ENCODE peak calls at places on chromosomes 6 and 20, in five cellular contexts. One of them, this sample, is unnamed. For H3K9me3 and H3K4me1, the result is how much of the 10 kb centered on the place peaks cover.

GRCh38 chr6:166757226-166758135 is 130.4 kb upstream of the RPS6KA2 start:
- DNase-seq in A673: no peak
- DNase-seq in tibial artery: no peak
- DNase-seq in SJCRH30: no peak
- DNase-seq in Karpas-422: peak
- DNase-seq in this sample: no peak

GRCh38 chr6:31336872-31337496 is 20.0 kb downstream of the HLA-B start:
- DNase-seq in Karpas-422: no peak
- DNase-seq in A673: no peak
- DNase-seq in SJCRH30: no peak
- DNase-seq in tibial artery: no peak
- DNase-seq in this sample: no peak

GRCh38 chr6:151822252-151823111 is 15.0 kb downstream of the ESR1 start:
- DNase-seq in tibial artery: no peak
- DNase-seq in SJCRH30: no peak
- DNase-seq in A673: no peak
- DNase-seq in Karpas-422: peak
- DNase-seq in this sample: no peak

GRCh38 chr6:43722920-43723565 is 35.5 kb upstream of the MRPS18A start:
- DNase-seq in SJCRH30: no peak
- DNase-seq in A673: no peak
- DNase-seq in Karpas-422: no peak
- DNase-seq in tibial artery: no peak
- DNase-seq in this sample: no peak

GRCh38 chr6:6866656-6867390 is 240.9 kb upstream of the RREB1 start:
- DNase-seq in tibial artery: no peak
- DNase-seq in Karpas-422: no peak
- DNase-seq in SJCRH30: no peak
- DNase-seq in A673: no peak
- DNase-seq in this sample: no peak

GRCh38 chr20:47493175-47493953 is 8.3 kb upstream of the NCOA3 start:
- DNase-seq in Karpas-422: peak
- DNase-seq in A673: peak
- DNase-seq in tibial artery: peak
- DNase-seq in SJCRH30: peak
- DNase-seq in this sample: no peak

GRCh38 chr6:117933471-117933870 is 26.4 kb downstream of the SLC35F1 start:
- DNase-seq in Karpas-422: no peak
- DNase-seq in SJCRH30: no peak
- DNase-seq in A673: no peak
- DNase-seq in tibial artery: no peak
- DNase-seq in this sample: no peak

GRCh38 chr6:151679081-151679480 is 128.4 kb upstream of the ESR1 start:
- DNase-seq in A673: no peak
- DNase-seq in Karpas-422: no peak
- DNase-seq in tibial artery: no peak
- DNase-seq in SJCRH30: no peak
- DNase-seq in this sample: no peak

GRCh38 chr6:45558858-45559257 is 181.1 kb upstream of the SUPT3H start:
- DNase-seq in tibial artery: no peak
- DNase-seq in A673: no peak
- DNase-seq in SJCRH30: no peak
- DNase-seq in Karpas-422: no peak
- DNase-seq in this sample: no peak

GRCh38 chr6:167058261-167058660 is 59.1 kb downstream of the CEP43 start:
- DNase-seq in A673: no peak
- DNase-seq in SJCRH30: peak
- DNase-seq in tibial artery: no peak
- DNase-seq in Karpas-422: no peak
- DNase-seq in this sample: no peak

GRCh38 chr6:79167931-79168694 is 66.4 kb downstream of the HMGN3 start:
- DNase-seq in SJCRH30: no peak
- DNase-seq in A673: peak
- DNase-seq in Karpas-422: no peak
- DNase-seq in tibial artery: no peak
- DNase-seq in this sample: no peak

GRCh38 chr20:3194617-3195280 is 9.7 kb downstream of the DDRGK1 start:
- DNase-seq in Karpas-422: no peak
- DNase-seq in SJCRH30: no peak
- DNase-seq in tibial artery: no peak
- DNase-seq in A673: no peak
- DNase-seq in this sample: no peak

GRCh38 chr6:77638129-77638830 is 14.6 kb upstream of the MEI4 start:
- DNase-seq in Karpas-422: no peak
- DNase-seq in SJCRH30: no peak
- DNase-seq in A673: no peak
- DNase-seq in tibial artery: no peak
- DNase-seq in this sample: no peak

GRCh38 chr6:27726620-27727023 is 185.6 kb downstream of the OR2B2 start:
- DNase-seq in A673: no peak
- DNase-seq in SJCRH30: no peak
- DNase-seq in Karpas-422: peak
- DNase-seq in tibial artery: no peak
- DNase-seq in this sample: no peak

GRCh38 chr20:43942213-43942590 is 27.6 kb downstream of the TOX2 start:
- DNase-seq in tibial artery: no peak
- DNase-seq in Karpas-422: no peak
- DNase-seq in SJCRH30: no peak
- DNase-seq in A673: no peak
- DNase-seq in this sample: no peak

GRCh38 chr6:79385893-79386292 is 151.3 kb downstream of the LCA5 start:
- DNase-seq in Karpas-422: no peak
- DNase-seq in A673: no peak
- DNase-seq in SJCRH30: no peak
- DNase-seq in tibial artery: no peak
- DNase-seq in this sample: no peak

GRCh38 chr20:17390655-17391054 is 140.5 kb downstream of the BFSP1 start:
- DNase-seq in SJCRH30: no peak
- DNase-seq in Karpas-422: no peak
- DNase-seq in A673: no peak
- DNase-seq in tibial artery: no peak
- DNase-seq in this sample: no peak

GRCh38 chr20:46267108-46267820 is 41.0 kb downstream of the CDH22 start:
- DNase-seq in tibial artery: no peak
- DNase-seq in A673: no peak
- DNase-seq in SJCRH30: no peak
- DNase-seq in Karpas-422: no peak
- DNase-seq in this sample: no peak

GRCh38 chr6:112252571-112253504 is 1.5 kb downstream of the LAMA4 start:
- DNase-seq in tibial artery: no peak
- DNase-seq in Karpas-422: no peak
- DNase-seq in A673: no peak
- DNase-seq in SJCRH30: no peak
- DNase-seq in this sample: no peak

GRCh38 chr6:22251331-22251730 is 45.5 kb downstream of the PRL start:
- DNase-seq in tibial artery: no peak
- DNase-seq in Karpas-422: no peak
- DNase-seq in SJCRH30: no peak
- DNase-seq in A673: no peak
- DNase-seq in this sample: no peak

GRCh38 chr6:21190701-21191588 is 402.6 kb upstream of the SOX4 start:
- DNase-seq in Karpas-422: no peak
- DNase-seq in SJCRH30: no peak
- DNase-seq in tibial artery: no peak
- DNase-seq in A673: no peak
- DNase-seq in this sample: no peak

GRCh38 chr6:38215225-38215624 is 395.7 kb downstream of the ZFAND3 start:
- DNase-seq in SJCRH30: no peak
- DNase-seq in A673: no peak
- DNase-seq in Karpas-422: no peak
- DNase-seq in tibial artery: no peak
- DNase-seq in this sample: no peak

GRCh38 chr6:17035994-17036393 is 65.9 kb upstream of the STMND1 start:
- DNase-seq in A673: no peak
- DNase-seq in Karpas-422: no peak
- DNase-seq in SJCRH30: no peak
- DNase-seq in tibial artery: no peak
- DNase-seq in this sample: no peak

GRCh38 chr20:63441777-63442493 is 30.5 kb downstream of the KCNQ2 start:
- DNase-seq in A673: peak
- DNase-seq in SJCRH30: peak
- DNase-seq in Karpas-422: peak
- DNase-seq in tibial artery: no peak
- DNase-seq in this sample: no peak

GRCh38 chr20:35408270-35408669 is 3.5 kb downstream of the UQCC1 start:
- DNase-seq in Karpas-422: no peak
- DNase-seq in SJCRH30: no peak
- DNase-seq in tibial artery: no peak
- DNase-seq in A673: no peak
- DNase-seq in this sample: no peak

GRCh38 chr6:77038801-77039200 is 424.5 kb downstream of the HTR1B start:
- DNase-seq in A673: no peak
- DNase-seq in tibial artery: no peak
- DNase-seq in Karpas-422: no peak
- DNase-seq in SJCRH30: no peak
- DNase-seq in this sample: no peak

GRCh38 chr20:51650685-51651134 is 108.2 kb upstream of the NFATC2 start:
- DNase-seq in tibial artery: no peak
- DNase-seq in Karpas-422: no peak
- DNase-seq in A673: peak
- DNase-seq in SJCRH30: no peak
- DNase-seq in this sample: no peak

GRCh38 chr6:143205170-143205879 is 144.6 kb downstream of the AIG1 start:
- DNase-seq in tibial artery: no peak
- DNase-seq in SJCRH30: no peak
- DNase-seq in Karpas-422: no peak
- DNase-seq in A673: no peak
- DNase-seq in this sample: no peak

GRCh38 chr6:135372758-135373157 is 124.8 kb downstream of the AHI1 start:
- DNase-seq in Karpas-422: no peak
- DNase-seq in SJCRH30: no peak
- DNase-seq in tibial artery: no peak
- DNase-seq in A673: no peak
- DNase-seq in this sample: no peak

GRCh38 chr20:56208121-56208520 is 40.4 kb upstream of the MC3R start:
- DNase-seq in Karpas-422: no peak
- DNase-seq in A673: no peak
- DNase-seq in SJCRH30: no peak
- DNase-seq in tibial artery: no peak
- DNase-seq in this sample: no peak

GRCh38 chr20:56207656-56208055 is 40.9 kb upstream of the MC3R start:
- DNase-seq in A673: no peak
- DNase-seq in Karpas-422: no peak
- DNase-seq in tibial artery: no peak
- DNase-seq in SJCRH30: no peak
- DNase-seq in this sample: no peak

GRCh38 chr20:56202493-56203077 is 45.9 kb upstream of the MC3R start:
- DNase-seq in Karpas-422: peak
- DNase-seq in SJCRH30: no peak
- DNase-seq in A673: no peak
- DNase-seq in tibial artery: no peak
- DNase-seq in this sample: no peak

GRCh38 chr20:56204206-56204605 is 44.3 kb upstream of the MC3R start:
- DNase-seq in SJCRH30: no peak
- DNase-seq in A673: no peak
- DNase-seq in Karpas-422: no peak
- DNase-seq in tibial artery: no peak
- DNase-seq in this sample: no peak

GRCh38 chr20:56205350-56205749 is 43.2 kb upstream of the MC3R start:
- DNase-seq in A673: no peak
- DNase-seq in SJCRH30: no peak
- DNase-seq in Karpas-422: no peak
- DNase-seq in tibial artery: no peak
- DNase-seq in this sample: no peak
- H3K9me3 ChIP-seq in A673: under half
- H3K9me3 ChIP-seq in SJCRH30: under half
- H3K9me3 ChIP-seq in Karpas-422: under half
- H3K9me3 ChIP-seq in tibial artery: under half
- H3K9me3 ChIP-seq in this sample: under half

DNA sequence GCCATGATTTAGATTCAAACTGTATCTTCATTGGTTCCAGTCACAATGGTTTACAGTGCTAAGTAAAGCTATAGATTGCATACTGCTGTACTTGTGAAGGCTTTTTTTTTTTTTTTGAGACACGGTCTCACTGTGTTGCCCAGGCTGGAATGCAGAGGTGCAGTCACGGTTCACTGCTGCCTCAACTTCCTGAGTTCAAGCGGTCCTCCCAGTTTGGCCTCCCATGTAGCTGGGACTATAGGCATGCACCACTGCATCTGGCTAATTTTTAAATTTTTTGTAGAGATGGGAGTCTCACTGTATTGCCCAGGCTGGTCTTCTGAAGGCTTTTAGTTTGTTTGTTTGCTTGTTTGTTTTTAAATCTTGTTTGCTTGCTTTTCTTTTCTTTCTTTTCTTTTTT is 24.9 kb downstream of the ITCH start:
- DNase-seq in tibial artery: no peak
- DNase-seq in A673: no peak
- DNase-seq in SJCRH30: no peak
- DNase-seq in Karpas-422: no peak
- DNase-seq in this sample: no peak
- H3K4me1 ChIP-seq in tibial artery: under half
- H3K4me1 ChIP-seq in A673: under half
- H3K4me1 ChIP-seq in SJCRH30: under half
- H3K4me1 ChIP-seq in Karpas-422: under half
- H3K4me1 ChIP-seq in this sample: under half

GRCh38 chr6:159334068-159334467 is 164.9 kb downstream of the FNDC1 start:
- DNase-seq in SJCRH30: no peak
- DNase-seq in A673: no peak
- DNase-seq in tibial artery: no peak
- DNase-seq in Karpas-422: no peak
- DNase-seq in this sample: no peak
- H3K9me3 ChIP-seq in SJCRH30: under half
- H3K9me3 ChIP-seq in A673: under half
- H3K9me3 ChIP-seq in tibial artery: under half
- H3K9me3 ChIP-seq in Karpas-422: under half
- H3K9me3 ChIP-seq in this sample: under half

GRCh38 chr6:37097335-37097734 is 72.6 kb upstream of the PIM1 start:
- DNase-seq in tibial artery: no peak
- DNase-seq in A673: no peak
- DNase-seq in Karpas-422: peak
- DNase-seq in SJCRH30: no peak
- DNase-seq in this sample: no peak

GRCh38 chr6:37092851-37093727 is 76.9 kb upstream of the PIM1 start:
- DNase-seq in Karpas-422: no peak
- DNase-seq in SJCRH30: no peak
- DNase-seq in A673: no peak
- DNase-seq in tibial artery: no peak
- DNase-seq in this sample: no peak

GRCh38 chr6:37089783-37090182 is 80.2 kb upstream of the PIM1 start:
- DNase-seq in A673: no peak
- DNase-seq in SJCRH30: no peak
- DNase-seq in tibial artery: no peak
- DNase-seq in Karpas-422: no peak
- DNase-seq in this sample: no peak

GRCh38 chr6:37096025-37096424 is 73.9 kb upstream of the PIM1 start:
- DNase-seq in tibial artery: peak
- DNase-seq in SJCRH30: no peak
- DNase-seq in Karpas-422: no peak
- DNase-seq in A673: no peak
- DNase-seq in this sample: no peak

DNA sequence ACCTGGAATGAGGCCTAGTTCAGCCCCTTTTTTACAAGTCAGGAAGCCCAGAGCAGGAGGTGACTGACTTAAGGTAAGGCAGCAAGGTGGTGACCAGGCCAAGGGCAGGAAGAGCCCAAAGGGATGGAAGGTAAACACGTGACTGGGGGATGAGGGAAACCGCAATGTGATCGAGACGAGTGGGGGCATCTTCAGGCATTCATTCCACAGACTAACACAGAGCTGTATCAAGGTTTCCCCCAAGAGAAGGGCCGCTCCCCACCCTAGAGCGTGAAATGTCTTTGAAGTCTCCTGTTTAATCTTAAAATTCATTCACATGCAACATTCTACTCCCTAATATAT is 76.3 kb upstream of the PIM1 start:
- DNase-seq in A673: no peak
- DNase-seq in Karpas-422: no peak
- DNase-seq in tibial artery: no peak
- DNase-seq in SJCRH30: no peak
- DNase-seq in this sample: no peak
- H3K4me1 ChIP-seq in A673: under half
- H3K4me1 ChIP-seq in Karpas-422: under half
- H3K4me1 ChIP-seq in tibial artery: under half
- H3K4me1 ChIP-seq in SJCRH30: under half
- H3K4me1 ChIP-seq in this sample: under half